ENCODE peak calls at places on chromosomes 11 and 22, in eight cellular contexts. B, Z, Q, V, F, C, X and H are unnamed samples.

GRCh38 chr22:44090571-44090905 is 66.4 kb downstream of the PARVB start:
- DNase-seq in B (no peak), Z (no peak), Q (no peak), V (no peak), F (no peak), C (no peak), X (no peak), H (no peak)

GRCh38 chr11:86138958-86139357 is 70.1 kb upstream of the PICALM start:
- DNase-seq in B (no peak), Z (no peak), Q (no peak), V (no peak), F (peak), C (no peak), X (no peak), H (peak)

GRCh38 chr11:85595285-85595884 is 31.8 kb downstream of the DLG2 start:
- DNase-seq in B (no peak), Z (peak), Q (peak), V (no peak), F (peak), C (no peak), X (peak), H (peak)

GRCh38 chr11:76321820-76322524 is 59.0 kb downstream of the THAP12 start:
- DNase-seq in B (no peak), Z (no peak), Q (no peak), V (peak), F (no peak), C (peak), X (no peak), H (no peak)

GRCh38 chr11:12276356-12276755 is 101.0 kb upstream of the PARVA start:
- DNase-seq in B (no peak), Z (no peak), Q (no peak), V (peak), F (no peak), C (no peak), X (no peak), H (no peak)

GRCh38 chr11:130103296-130103814 is 33.7 kb downstream of the APLP2 start:
- DNase-seq in B (no peak), Z (peak), Q (peak), V (no peak), F (peak), C (no peak), X (peak), H (no peak)

GRCh38 chr11:82873919-82874333 is 26.3 kb downstream of the PRCP start:
- DNase-seq in B (no peak), Z (no peak), Q (no peak), V (no peak), F (no peak), C (no peak), X (no peak), H (no peak)

GRCh38 chr11:46307785-46308341 is 30.4 kb downstream of the CREB3L1 start:
- DNase-seq in B (no peak), Z (no peak), Q (no peak), V (peak), F (no peak), C (no peak), X (no peak), H (no peak)

GRCh38 chr22:35023692-35024363 is 42.1 kb upstream of the ISX start:
- DNase-seq in B (no peak), Z (peak), Q (no peak), V (peak), F (peak), C (peak), X (peak), H (peak)

GRCh38 chr22:30326704-30327362 is at the start of gene TBC1D10A:
- DNase-seq in B (peak), Z (peak), Q (peak), V (peak), F (peak), C (peak), X (peak), H (peak)

GRCh38 chr11:82750643-82751139 is 17.0 kb upstream of the FAM181B start:
- DNase-seq in B (no peak), Z (peak), Q (no peak), V (no peak), F (peak), C (no peak), X (no peak), H (no peak)

GRCh38 chr11:84019576-84020194 is 733.5 kb upstream of the CCDC90B start:
- DNase-seq in B (no peak), Z (no peak), Q (no peak), V (peak), F (no peak), C (no peak), X (peak), H (no peak)

GRCh38 chr11:109604506-109604905 is 182.5 kb downstream of the C11orf87 start:
- DNase-seq in B (no peak), Z (no peak), Q (peak), V (no peak), F (no peak), C (no peak), X (no peak), H (no peak)

GRCh38 chr11:108871152-108871551 is 206.3 kb downstream of the DDX10 start:
- DNase-seq in B (no peak), Z (no peak), Q (peak), V (no peak), F (peak), C (no peak), X (peak), H (peak)

GRCh38 chr11:12802418-12803085 is 128.3 kb downstream of the TEAD1 start:
- DNase-seq in B (no peak), Z (peak), Q (peak), V (peak), F (no peak), C (peak), X (no peak), H (peak)

GRCh38 chr11:73184953-73185671 is 33.0 kb upstream of the P2RY2 start:
- DNase-seq in B (no peak), Z (peak), Q (peak), V (peak), F (peak), C (peak), X (peak), H (peak)

GRCh38 chr11:112157274-112157766 is 6.6 kb downstream of the IL18 start:
- DNase-seq in B (no peak), Z (no peak), Q (peak), V (peak), F (peak), C (peak), X (peak), H (no peak)

GRCh38 chr22:33049125-33049729 is 9.0 kb downstream of the SYN3 start:
- DNase-seq in B (peak), Z (peak), Q (peak), V (peak), F (peak), C (peak), X (peak), H (peak)

GRCh38 chr22:46536559-46537220 is 730 bp downstream of the CELSR1 start:
- DNase-seq in B (no peak), Z (no peak), Q (no peak), V (no peak), F (no peak), C (no peak), X (no peak), H (no peak)

GRCh38 chr11:75285776-75286360 is 45.3 kb downstream of the TPBGL start:
- DNase-seq in B (no peak), Z (no peak), Q (no peak), V (no peak), F (no peak), C (no peak), X (no peak), H (no peak)

GRCh38 chr11:11420512-11420911 is 67.5 kb upstream of the CSNK2A3 start:
- DNase-seq in B (no peak), Z (no peak), Q (no peak), V (no peak), F (no peak), C (no peak), X (no peak), H (no peak)

GRCh38 chr22:36795633-36796032 is 19.7 kb upstream of the IFT27 start:
- DNase-seq in B (no peak), Z (no peak), Q (no peak), V (no peak), F (no peak), C (no peak), X (no peak), H (no peak)

GRCh38 chr11:108220721-108221346 is 1.6 kb downstream of the NPAT start:
- DNase-seq in B (no peak), Z (no peak), Q (peak), V (no peak), F (peak), C (no peak), X (peak), H (peak)

GRCh38 chr22:29152381-29153138 is 53.1 kb upstream of the EMID1 start:
- DNase-seq in B (no peak), Z (no peak), Q (no peak), V (peak), F (no peak), C (no peak), X (no peak), H (no peak)

GRCh38 chr22:46336119-46337078 is 885 bp downstream of the TRMU start:
- DNase-seq in B (no peak), Z (no peak), Q (no peak), V (peak), F (peak), C (no peak), X (peak), H (peak)

GRCh38 chr11:70470127-70470526 is 71.8 kb downstream of the CTTN start:
- DNase-seq in B (no peak), Z (no peak), Q (no peak), V (no peak), F (no peak), C (no peak), X (no peak), H (peak)

GRCh38 chr22:23752090-23752691 is 1.3 kb upstream of the ZNF70 start:
- DNase-seq in B (no peak), Z (no peak), Q (no peak), V (no peak), F (peak), C (no peak), X (no peak), H (peak)

GRCh38 chr11:12506502-12506921 is 129.1 kb downstream of the PARVA start:
- DNase-seq in B (no peak), Z (no peak), Q (peak), V (no peak), F (no peak), C (no peak), X (peak), H (no peak)

GRCh38 chr22:30457964-30458363 is 13.9 kb downstream of the SEC14L3 start:
- DNase-seq in B (no peak), Z (no peak), Q (no peak), V (no peak), F (no peak), C (no peak), X (no peak), H (no peak)

GRCh38 chr22:18968011-18968749 is 32.1 kb upstream of the PRODH start:
- DNase-seq in B (no peak), Z (peak), Q (no peak), V (peak), F (peak), C (peak), X (peak), H (no peak)

GRCh38 chr11:108672113-108672512 is 7.2 kb downstream of the DDX10 start:
- DNase-seq in B (no peak), Z (no peak), Q (peak), V (no peak), F (no peak), C (no peak), X (peak), H (no peak)

GRCh38 chr22:37639070-37639760 is at the start of gene SH3BP1:
- DNase-seq in B (peak), Z (no peak), Q (no peak), V (peak), F (peak), C (no peak), X (peak), H (peak)

GRCh38 chr22:42920101-42920820 is 63.2 kb upstream of the ARFGAP3 start:
- DNase-seq in B (no peak), Z (no peak), Q (peak), V (no peak), F (no peak), C (no peak), X (peak), H (no peak)

GRCh38 chr11:25943777-25944661 is 387.9 kb upstream of the ANO3 start:
- DNase-seq in B (no peak), Z (no peak), Q (no peak), V (no peak), F (no peak), C (no peak), X (no peak), H (no peak)

GRCh38 chr11:47967577-47968230 is 12.7 kb upstream of the PTPRJ start:
- DNase-seq in B (no peak), Z (no peak), Q (no peak), V (peak), F (no peak), C (no peak), X (peak), H (no peak)

GRCh38 chr22:35959121-35959800 is 69.4 kb downstream of the RBFOX2 start:
- DNase-seq in B (no peak), Z (no peak), Q (no peak), V (no peak), F (no peak), C (no peak), X (no peak), H (no peak)

GRCh38 chr22:37483594-37484114 is 2.5 kb downstream of the MFNG start:
- DNase-seq in B (no peak), Z (peak), Q (no peak), V (no peak), F (no peak), C (no peak), X (no peak), H (no peak)

GRCh38 chr11:94379619-94380018 is 21.6 kb downstream of the GPR83 start:
- DNase-seq in B (no peak), Z (no peak), Q (no peak), V (no peak), F (no peak), C (no peak), X (no peak), H (no peak)